ENCODE peak calls at places on chromosomes 16 and 17, in ten cellular contexts. One of them, this sample, is unnamed.

GRCh38 chr16:31093132-31093703 is 1.4 kb downstream of the VKORC1 start:
- DNase-seq in AG04450: no peak
- DNase-seq in GM18507: no peak
- DNase-seq in activated T-cell treated with anti-CD3 and anti-CD28 coated beads, Interleukin-2, amount 50 U/mL, for 48 hours: no peak
- DNase-seq in sciatic nerve: no peak
- DNase-seq in activated CD8-positive, alpha-beta T cell treated with anti-CD3 and anti-CD28 coated beads, Interleukin-2, amount 10 ng/mL, durations not matched to agents 7 days and 5 days: no peak
- DNase-seq in endothelial cell: no peak
- DNase-seq in ecto neural progenitor cell: peak; percentile 75
- DNase-seq in retina: peak; percentile 52
- DNase-seq in AG08396: no peak
- DNase-seq in this sample: peak; percentile 62

GRCh38 chr16:57265850-57266530 is 18.5 kb downstream of the PLLP start:
- DNase-seq in AG08396: peak; percentile 52
- DNase-seq in activated CD8-positive, alpha-beta T cell treated with anti-CD3 and anti-CD28 coated beads, Interleukin-2, amount 10 ng/mL, durations not matched to agents 7 days and 5 days: no peak
- DNase-seq in retina: peak; percentile 39
- DNase-seq in sciatic nerve: peak; percentile 73
- DNase-seq in ecto neural progenitor cell: no peak
- DNase-seq in endothelial cell: no peak
- DNase-seq in AG04450: no peak
- DNase-seq in activated T-cell treated with anti-CD3 and anti-CD28 coated beads, Interleukin-2, amount 50 U/mL, for 48 hours: no peak
- DNase-seq in GM18507: no peak
- DNase-seq in this sample: peak; percentile 76

GRCh38 chr17:46764709-46765401 is 53.6 kb downstream of the WNT3 start:
- DNase-seq in endothelial cell: no peak
- DNase-seq in retina: no peak
- DNase-seq in activated CD8-positive, alpha-beta T cell treated with anti-CD3 and anti-CD28 coated beads, Interleukin-2, amount 10 ng/mL, durations not matched to agents 7 days and 5 days: no peak
- DNase-seq in AG08396: peak; percentile 83
- DNase-seq in AG04450: peak; percentile 27
- DNase-seq in activated T-cell treated with anti-CD3 and anti-CD28 coated beads, Interleukin-2, amount 50 U/mL, for 48 hours: no peak
- DNase-seq in ecto neural progenitor cell: peak; percentile 48
- DNase-seq in GM18507: no peak
- DNase-seq in sciatic nerve: peak; percentile 22
- DNase-seq in this sample: no peak

GRCh38 chr17:4476512-4477070 is 22.1 kb upstream of the SPNS2 start:
- DNase-seq in GM18507: no peak
- DNase-seq in ecto neural progenitor cell: no peak
- DNase-seq in retina: no peak
- DNase-seq in endothelial cell: no peak
- DNase-seq in AG04450: no peak
- DNase-seq in sciatic nerve: no peak
- DNase-seq in activated T-cell treated with anti-CD3 and anti-CD28 coated beads, Interleukin-2, amount 50 U/mL, for 48 hours: no peak
- DNase-seq in activated CD8-positive, alpha-beta T cell treated with anti-CD3 and anti-CD28 coated beads, Interleukin-2, amount 10 ng/mL, durations not matched to agents 7 days and 5 days: no peak
- DNase-seq in AG08396: no peak
- DNase-seq in this sample: peak; percentile 41

GRCh38 chr17:35808240-35808961 is 883 bp upstream of the TAF15 start:
- DNase-seq in GM18507: no peak
- DNase-seq in activated T-cell treated with anti-CD3 and anti-CD28 coated beads, Interleukin-2, amount 50 U/mL, for 48 hours: peak; percentile 35
- DNase-seq in ecto neural progenitor cell: no peak
- DNase-seq in AG08396: no peak
- DNase-seq in retina: no peak
- DNase-seq in activated CD8-positive, alpha-beta T cell treated with anti-CD3 and anti-CD28 coated beads, Interleukin-2, amount 10 ng/mL, durations not matched to agents 7 days and 5 days: no peak
- DNase-seq in AG04450: no peak
- DNase-seq in endothelial cell: peak; percentile 23
- DNase-seq in sciatic nerve: no peak
- DNase-seq in this sample: peak; percentile 4

GRCh38 chr17:82408288-82408937 is 9.7 kb upstream of the HEXD start:
- DNase-seq in ecto neural progenitor cell: no peak
- DNase-seq in activated T-cell treated with anti-CD3 and anti-CD28 coated beads, Interleukin-2, amount 50 U/mL, for 48 hours: no peak
- DNase-seq in AG08396: no peak
- DNase-seq in retina: no peak
- DNase-seq in activated CD8-positive, alpha-beta T cell treated with anti-CD3 and anti-CD28 coated beads, Interleukin-2, amount 10 ng/mL, durations not matched to agents 7 days and 5 days: no peak
- DNase-seq in endothelial cell: no peak
- DNase-seq in sciatic nerve: no peak
- DNase-seq in AG04450: no peak
- DNase-seq in GM18507: no peak
- DNase-seq in this sample: no peak

GRCh38 chr16:29815032-29815721 is 775 bp upstream of the PAGR1 start:
- DNase-seq in sciatic nerve: peak; percentile 78
- DNase-seq in activated CD8-positive, alpha-beta T cell treated with anti-CD3 and anti-CD28 coated beads, Interleukin-2, amount 10 ng/mL, durations not matched to agents 7 days and 5 days: peak; percentile 70
- DNase-seq in activated T-cell treated with anti-CD3 and anti-CD28 coated beads, Interleukin-2, amount 50 U/mL, for 48 hours: peak; percentile 54
- DNase-seq in AG04450: no peak
- DNase-seq in endothelial cell: peak; percentile 40
- DNase-seq in retina: no peak
- DNase-seq in AG08396: no peak
- DNase-seq in GM18507: no peak
- DNase-seq in ecto neural progenitor cell: peak; percentile 61
- DNase-seq in this sample: no peak

GRCh38 chr17:77124192-77124908 is 16.4 kb upstream of the SEC14L1 start:
- DNase-seq in retina: no peak
- DNase-seq in ecto neural progenitor cell: no peak
- DNase-seq in endothelial cell: peak; percentile 35
- DNase-seq in AG08396: no peak
- DNase-seq in activated CD8-positive, alpha-beta T cell treated with anti-CD3 and anti-CD28 coated beads, Interleukin-2, amount 10 ng/mL, durations not matched to agents 7 days and 5 days: no peak
- DNase-seq in GM18507: no peak
- DNase-seq in AG04450: no peak
- DNase-seq in activated T-cell treated with anti-CD3 and anti-CD28 coated beads, Interleukin-2, amount 50 U/mL, for 48 hours: no peak
- DNase-seq in sciatic nerve: no peak
- DNase-seq in this sample: peak; percentile 79

GRCh38 chr17:10668771-10669170 is 11.7 kb upstream of the MYH3 start:
- DNase-seq in AG08396: peak; percentile 62
- DNase-seq in ecto neural progenitor cell: no peak
- DNase-seq in AG04450: peak; percentile 58
- DNase-seq in GM18507: no peak
- DNase-seq in endothelial cell: no peak
- DNase-seq in activated CD8-positive, alpha-beta T cell treated with anti-CD3 and anti-CD28 coated beads, Interleukin-2, amount 10 ng/mL, durations not matched to agents 7 days and 5 days: no peak
- DNase-seq in sciatic nerve: no peak
- DNase-seq in retina: no peak
- DNase-seq in activated T-cell treated with anti-CD3 and anti-CD28 coated beads, Interleukin-2, amount 50 U/mL, for 48 hours: no peak
- DNase-seq in this sample: no peak

GRCh38 chr17:29347831-29348281 is 42.3 kb upstream of the TAOK1 start:
- DNase-seq in GM18507: no peak
- DNase-seq in activated CD8-positive, alpha-beta T cell treated with anti-CD3 and anti-CD28 coated beads, Interleukin-2, amount 10 ng/mL, durations not matched to agents 7 days and 5 days: no peak
- DNase-seq in ecto neural progenitor cell: no peak
- DNase-seq in AG04450: no peak
- DNase-seq in activated T-cell treated with anti-CD3 and anti-CD28 coated beads, Interleukin-2, amount 50 U/mL, for 48 hours: no peak
- DNase-seq in retina: no peak
- DNase-seq in sciatic nerve: no peak
- DNase-seq in AG08396: no peak
- DNase-seq in endothelial cell: no peak
- DNase-seq in this sample: peak; percentile 25

GRCh38 chr16:88529596-88529995 is 40.6 kb upstream of the ZC3H18 start:
- DNase-seq in AG04450: no peak
- DNase-seq in retina: no peak
- DNase-seq in AG08396: no peak
- DNase-seq in activated T-cell treated with anti-CD3 and anti-CD28 coated beads, Interleukin-2, amount 50 U/mL, for 48 hours: no peak
- DNase-seq in endothelial cell: no peak
- DNase-seq in sciatic nerve: no peak
- DNase-seq in activated CD8-positive, alpha-beta T cell treated with anti-CD3 and anti-CD28 coated beads, Interleukin-2, amount 10 ng/mL, durations not matched to agents 7 days and 5 days: no peak
- DNase-seq in GM18507: no peak
- DNase-seq in ecto neural progenitor cell: no peak
- DNase-seq in this sample: no peak

GRCh38 chr17:4550534-4551039 is 4.6 kb downstream of the MYBBP1A start:
- DNase-seq in ecto neural progenitor cell: no peak
- DNase-seq in AG04450: no peak
- DNase-seq in activated T-cell treated with anti-CD3 and anti-CD28 coated beads, Interleukin-2, amount 50 U/mL, for 48 hours: no peak
- DNase-seq in retina: no peak
- DNase-seq in endothelial cell: no peak
- DNase-seq in activated CD8-positive, alpha-beta T cell treated with anti-CD3 and anti-CD28 coated beads, Interleukin-2, amount 10 ng/mL, durations not matched to agents 7 days and 5 days: no peak
- DNase-seq in AG08396: no peak
- DNase-seq in sciatic nerve: no peak
- DNase-seq in GM18507: no peak
- DNase-seq in this sample: no peak

GRCh38 chr17:2050246-2050866 is 4.5 kb upstream of the HIC1 start:
- DNase-seq in activated T-cell treated with anti-CD3 and anti-CD28 coated beads, Interleukin-2, amount 50 U/mL, for 48 hours: peak; percentile 78
- DNase-seq in retina: peak; percentile 60
- DNase-seq in endothelial cell: peak; percentile 62
- DNase-seq in ecto neural progenitor cell: peak; percentile 90
- DNase-seq in sciatic nerve: peak; percentile 87
- DNase-seq in AG04450: no peak
- DNase-seq in GM18507: no peak
- DNase-seq in activated CD8-positive, alpha-beta T cell treated with anti-CD3 and anti-CD28 coated beads, Interleukin-2, amount 10 ng/mL, durations not matched to agents 7 days and 5 days: peak; percentile 77
- DNase-seq in AG08396: peak; percentile 88
- DNase-seq in this sample: peak; percentile 86

GRCh38 chr16:85486256-85486915 is 126.7 kb upstream of the GSE1 start:
- DNase-seq in sciatic nerve: no peak
- DNase-seq in endothelial cell: no peak
- DNase-seq in AG08396: no peak
- DNase-seq in GM18507: no peak
- DNase-seq in ecto neural progenitor cell: no peak
- DNase-seq in activated T-cell treated with anti-CD3 and anti-CD28 coated beads, Interleukin-2, amount 50 U/mL, for 48 hours: no peak
- DNase-seq in retina: no peak
- DNase-seq in activated CD8-positive, alpha-beta T cell treated with anti-CD3 and anti-CD28 coated beads, Interleukin-2, amount 10 ng/mL, durations not matched to agents 7 days and 5 days: no peak
- DNase-seq in AG04450: no peak
- DNase-seq in this sample: no peak

GRCh38 chr17:4586043-4586442 is 1.7 kb downstream of the SMTNL2 start:
- DNase-seq in GM18507: no peak
- DNase-seq in AG08396: no peak
- DNase-seq in endothelial cell: no peak
- DNase-seq in retina: no peak
- DNase-seq in AG04450: no peak
- DNase-seq in sciatic nerve: no peak
- DNase-seq in activated CD8-positive, alpha-beta T cell treated with anti-CD3 and anti-CD28 coated beads, Interleukin-2, amount 10 ng/mL, durations not matched to agents 7 days and 5 days: no peak
- DNase-seq in activated T-cell treated with anti-CD3 and anti-CD28 coated beads, Interleukin-2, amount 50 U/mL, for 48 hours: no peak
- DNase-seq in ecto neural progenitor cell: no peak
- DNase-seq in this sample: peak; percentile 14

GRCh38 chr17:1390422-1391367 is 9.3 kb downstream of the YWHAE start:
- DNase-seq in retina: no peak
- DNase-seq in AG04450: no peak
- DNase-seq in GM18507: no peak
- DNase-seq in ecto neural progenitor cell: no peak
- DNase-seq in endothelial cell: no peak
- DNase-seq in AG08396: no peak
- DNase-seq in activated T-cell treated with anti-CD3 and anti-CD28 coated beads, Interleukin-2, amount 50 U/mL, for 48 hours: no peak
- DNase-seq in sciatic nerve: no peak
- DNase-seq in activated CD8-positive, alpha-beta T cell treated with anti-CD3 and anti-CD28 coated beads, Interleukin-2, amount 10 ng/mL, durations not matched to agents 7 days and 5 days: no peak
- DNase-seq in this sample: no peak

This sample was measured in left kidney.